ENCODE peak calls at places on chromosomes 2 and 18, in four cellular contexts. One of them, this sample, is unnamed.

GRCh38 chr2:159169187-159169586 is 117.3 kb downstream of the WDSUB1 start:
- DNase-seq in HepG2: no peak
- DNase-seq in K562: no peak
- DNase-seq in GM12878: no peak
- DNase-seq in this sample: no peak

GRCh38 chr2:156810094-156810493 is 373.9 kb downstream of the GPD2 start:
- DNase-seq in HepG2: no peak
- DNase-seq in K562: no peak
- DNase-seq in GM12878: no peak
- DNase-seq in this sample: no peak

GRCh38 chr2:207227062-207227748 is 61.5 kb upstream of the KLF7 start:
- DNase-seq in HepG2: no peak
- DNase-seq in K562: no peak
- DNase-seq in GM12878: no peak
- DNase-seq in this sample: no peak

GRCh38 chr18:59057969-59058368 is 81.7 kb upstream of the SEC11C start:
- DNase-seq in HepG2: no peak
- DNase-seq in K562: no peak
- DNase-seq in GM12878: no peak
- DNase-seq in this sample: no peak

GRCh38 chr2:223214721-223215120 is 162.7 kb downstream of the KCNE4 start:
- DNase-seq in HepG2: no peak
- DNase-seq in K562: no peak
- DNase-seq in GM12878: no peak
- DNase-seq in this sample: no peak

GRCh38 chr2:141957827-141958440 is 172.9 kb downstream of the LRP1B start:
- DNase-seq in HepG2: no peak
- DNase-seq in K562: no peak
- DNase-seq in GM12878: no peak
- DNase-seq in this sample: no peak

GRCh38 chr2:229344151-229344551 is 73.1 kb upstream of the PID1 start:
- DNase-seq in HepG2: no peak
- DNase-seq in K562: no peak
- DNase-seq in GM12878: no peak
- DNase-seq in this sample: no peak

GRCh38 chr2:3738454-3738853 is 35.1 kb downstream of the DCDC2C start:
- DNase-seq in HepG2: peak
- DNase-seq in K562: no peak
- DNase-seq in GM12878: no peak
- DNase-seq in this sample: peak

GRCh38 chr2:17184512-17184911 is 333.7 kb downstream of the RAD51AP2 start:
- DNase-seq in HepG2: no peak
- DNase-seq in K562: no peak
- DNase-seq in GM12878: no peak
- DNase-seq in this sample: no peak

GRCh38 chr2:238158018-238158806 is 558 bp upstream of the ERFE start:
- DNase-seq in HepG2: no peak
- DNase-seq in K562: no peak
- DNase-seq in GM12878: no peak
- DNase-seq in this sample: no peak

GRCh38 chr2:22494156-22494555 is 890.8 kb upstream of the KLHL29 start:
- DNase-seq in HepG2: no peak
- DNase-seq in K562: no peak
- DNase-seq in GM12878: no peak
- DNase-seq in this sample: no peak

GRCh38 chr18:4282954-4283353 is 172.2 kb downstream of the DLGAP1 start:
- DNase-seq in HepG2: no peak
- DNase-seq in K562: no peak
- DNase-seq in GM12878: no peak
- DNase-seq in this sample: no peak

GRCh38 chr2:207767461-207768167 is 2.1 kb downstream of the FZD5 start:
- DNase-seq in HepG2: peak
- DNase-seq in K562: no peak
- DNase-seq in GM12878: no peak
- DNase-seq in this sample: no peak

GRCh38 chr18:32072321-32072720 is 19.4 kb upstream of the RNF138 start:
- DNase-seq in HepG2: peak
- DNase-seq in K562: peak
- DNase-seq in GM12878: no peak
- DNase-seq in this sample: peak

GRCh38 chr18:60130289-60130688 is 230.5 kb downstream of the PMAIP1 start:
- DNase-seq in HepG2: no peak
- DNase-seq in K562: peak
- DNase-seq in GM12878: no peak
- DNase-seq in this sample: no peak

GRCh38 chr2:185644828-185645227 is 93.8 kb upstream of the FSIP2 start:
- DNase-seq in HepG2: no peak
- DNase-seq in K562: no peak
- DNase-seq in GM12878: no peak
- DNase-seq in this sample: no peak

GRCh38 chr18:26051845-26052244 is 38.6 kb downstream of the SS18 start:
- DNase-seq in HepG2: no peak
- DNase-seq in K562: no peak
- DNase-seq in GM12878: no peak
- DNase-seq in this sample: no peak

GRCh38 chr2:138112536-138112935 is 148.3 kb downstream of the HNMT start:
- DNase-seq in HepG2: no peak
- DNase-seq in K562: no peak
- DNase-seq in GM12878: no peak
- DNase-seq in this sample: no peak

GRCh38 chr2:3127710-3128109 is 249.9 kb downstream of the EIPR1 start:
- DNase-seq in HepG2: no peak
- DNase-seq in K562: no peak
- DNase-seq in GM12878: no peak
- DNase-seq in this sample: no peak

GRCh38 chr2:38301340-38301968 is 75.6 kb downstream of the ATL2 start:
- DNase-seq in HepG2: no peak
- DNase-seq in K562: no peak
- DNase-seq in GM12878: peak
- DNase-seq in this sample: no peak

GRCh38 chr2:166773268-166773949 is 114.9 kb upstream of the XIRP2 start:
- DNase-seq in HepG2: no peak
- DNase-seq in K562: no peak
- DNase-seq in GM12878: no peak
- DNase-seq in this sample: no peak

GRCh38 chr2:114128725-114129124 is 238.8 kb downstream of the ACTR3 start:
- DNase-seq in HepG2: no peak
- DNase-seq in K562: no peak
- DNase-seq in GM12878: no peak
- DNase-seq in this sample: no peak

GRCh38 chr2:48483916-48484315 is 46.0 kb upstream of the STON1 start:
- DNase-seq in HepG2: no peak
- DNase-seq in K562: no peak
- DNase-seq in GM12878: no peak
- DNase-seq in this sample: no peak

GRCh38 chr2:162013514-162014205 is 60.4 kb downstream of the DPP4 start:
- DNase-seq in HepG2: no peak
- DNase-seq in K562: no peak
- DNase-seq in GM12878: no peak
- DNase-seq in this sample: no peak

GRCh38 chr2:88074854-88075292 is 7.2 kb downstream of the SMYD1 start:
- DNase-seq in HepG2: no peak
- DNase-seq in K562: no peak
- DNase-seq in GM12878: no peak
- DNase-seq in this sample: no peak

GRCh38 chr2:133434962-133435668 is 133.1 kb downstream of the NCKAP5 start:
- DNase-seq in HepG2: no peak
- DNase-seq in K562: no peak
- DNase-seq in GM12878: no peak
- DNase-seq in this sample: peak

GRCh38 chr2:207528980-207529329 is 807 bp upstream of the CREB1 start:
- DNase-seq in HepG2: peak
- DNase-seq in K562: no peak
- DNase-seq in GM12878: no peak
- DNase-seq in this sample: peak

GRCh38 chr2:161104054-161104553 is 56.1 kb upstream of the TANK start:
- DNase-seq in HepG2: no peak
- DNase-seq in K562: no peak
- DNase-seq in GM12878: peak
- DNase-seq in this sample: no peak

GRCh38 chr2:236525416-236525997 is 44.1 kb upstream of the ACKR3 start:
- DNase-seq in HepG2: no peak
- DNase-seq in K562: no peak
- DNase-seq in GM12878: no peak
- DNase-seq in this sample: no peak

GRCh38 chr2:176729706-176730569 is 460.7 kb downstream of the MTX2 start:
- DNase-seq in HepG2: no peak
- DNase-seq in K562: no peak
- DNase-seq in GM12878: no peak
- DNase-seq in this sample: no peak

GRCh38 chr2:31219131-31219969 is 2.0 kb upstream of the CAPN14 start:
- DNase-seq in HepG2: no peak
- DNase-seq in K562: no peak
- DNase-seq in GM12878: peak
- DNase-seq in this sample: no peak

GRCh38 chr18:2826581-2826980 is 20.2 kb upstream of the EMILIN2 start:
- DNase-seq in HepG2: no peak
- DNase-seq in K562: no peak
- DNase-seq in GM12878: no peak
- DNase-seq in this sample: no peak

GRCh38 chr2:226464380-226464779 is 335.2 kb downstream of the IRS1 start:
- DNase-seq in HepG2: no peak
- DNase-seq in K562: no peak
- DNase-seq in GM12878: no peak
- DNase-seq in this sample: no peak

GRCh38 chr18:50447952-50448351 is 73.1 kb downstream of the SKA1 start:
- DNase-seq in HepG2: no peak
- DNase-seq in K562: no peak
- DNase-seq in GM12878: no peak
- DNase-seq in this sample: no peak

GRCh38 chr2:67322361-67323001 is 74.7 kb upstream of the ETAA1 start:
- DNase-seq in HepG2: peak
- DNase-seq in K562: no peak
- DNase-seq in GM12878: no peak
- DNase-seq in this sample: peak

GRCh38 chr2:234444888-234445287 is 52.0 kb downstream of the ARL4C start:
- DNase-seq in HepG2: no peak
- DNase-seq in K562: no peak
- DNase-seq in GM12878: no peak
- DNase-seq in this sample: no peak

GRCh38 chr18:44298566-44298965 is 382.1 kb upstream of the SETBP1 start:
- DNase-seq in HepG2: no peak
- DNase-seq in K562: no peak
- DNase-seq in GM12878: no peak
- DNase-seq in this sample: no peak

GRCh38 chr2:36530983-36531354 is 67.0 kb downstream of the FEZ2 start:
- DNase-seq in HepG2: no peak
- DNase-seq in K562: no peak
- DNase-seq in GM12878: no peak
- DNase-seq in this sample: no peak

GRCh38 chr2:189037518-189037917 is 63.3 kb downstream of the COL3A1 start:
- DNase-seq in HepG2: no peak
- DNase-seq in K562: no peak
- DNase-seq in GM12878: no peak
- DNase-seq in this sample: no peak

GRCh38 chr2:65031341-65032015 is 24.7 kb upstream of the CEP68 start:
- DNase-seq in HepG2: peak
- DNase-seq in K562: no peak
- DNase-seq in GM12878: no peak
- DNase-seq in this sample: no peak
- TF ChIP-seq BHLHE40 in HepG2: no peak
- TF ChIP-seq BHLHE40 in K562: no peak
- TF ChIP-seq BHLHE40 in GM12878: no peak
- TF ChIP-seq BHLHE40 in this sample: no peak

GRCh38 chr2:151520976-151521375 is 111.3 kb downstream of the RIF1 start:
- DNase-seq in HepG2: no peak
- DNase-seq in K562: no peak
- DNase-seq in GM12878: no peak
- DNase-seq in this sample: no peak

GRCh38 chr2:151523825-151524224 is 114.1 kb downstream of the RIF1 start:
- DNase-seq in HepG2: no peak
- DNase-seq in K562: no peak
- DNase-seq in GM12878: no peak
- DNase-seq in this sample: no peak

GRCh38 chr2:151522556-151522955 is 112.9 kb downstream of the RIF1 start:
- DNase-seq in HepG2: no peak
- DNase-seq in K562: no peak
- DNase-seq in GM12878: no peak
- DNase-seq in this sample: no peak

GRCh38 chr2:151518802-151519201 is 109.1 kb downstream of the RIF1 start:
- DNase-seq in HepG2: no peak
- DNase-seq in K562: no peak
- DNase-seq in GM12878: no peak
- DNase-seq in this sample: no peak
- TF ChIP-seq FOXK2 in HepG2: no peak
- TF ChIP-seq FOXK2 in K562: no peak
- TF ChIP-seq FOXK2 in GM12878: no peak
- TF ChIP-seq FOXK2 in this sample: no peak

GRCh38 chr18:8546677-8547076 is 62.6 kb upstream of the RAB12 start:
- DNase-seq in HepG2: no peak
- DNase-seq in K562: no peak
- DNase-seq in GM12878: no peak
- DNase-seq in this sample: no peak
- TF ChIP-seq BHLHE40 in HepG2: no peak
- TF ChIP-seq BHLHE40 in K562: no peak
- TF ChIP-seq BHLHE40 in GM12878: no peak
- TF ChIP-seq BHLHE40 in this sample: no peak

GRCh38 chr2:33321236-33321731 is 155.2 kb upstream of the RASGRP3 start:
- DNase-seq in HepG2: no peak
- DNase-seq in K562: no peak
- DNase-seq in GM12878: peak
- DNase-seq in this sample: no peak
- TF ChIP-seq FOXK2 in HepG2: no peak
- TF ChIP-seq FOXK2 in K562: no peak
- TF ChIP-seq FOXK2 in GM12878: no peak
- TF ChIP-seq FOXK2 in this sample: no peak

GRCh38 chr2:96359310-96359709 is 23.7 kb downstream of the NCAPH start:
- DNase-seq in HepG2: no peak
- DNase-seq in K562: no peak
- DNase-seq in GM12878: no peak
- DNase-seq in this sample: no peak
- TF ChIP-seq BHLHE40 in HepG2: no peak
- TF ChIP-seq BHLHE40 in K562: no peak
- TF ChIP-seq BHLHE40 in GM12878: no peak
- TF ChIP-seq BHLHE40 in this sample: no peak

GRCh38 chr2:47313728-47314127 is 89.2 kb upstream of the MSH2 start:
- DNase-seq in HepG2: no peak
- DNase-seq in K562: no peak
- DNase-seq in GM12878: no peak
- DNase-seq in this sample: no peak
- TF ChIP-seq FOXK2 in HepG2: no peak
- TF ChIP-seq FOXK2 in K562: no peak
- TF ChIP-seq FOXK2 in GM12878: no peak
- TF ChIP-seq FOXK2 in this sample: no peak

GRCh38 chr2:217693363-217693762 is 309.4 kb downstream of the TNS1 start:
- DNase-seq in HepG2: no peak
- DNase-seq in K562: no peak
- DNase-seq in GM12878: no peak
- DNase-seq in this sample: no peak

GRCh38 chr2:217694296-217694695 is 308.5 kb downstream of the TNS1 start:
- DNase-seq in HepG2: no peak
- DNase-seq in K562: no peak
- DNase-seq in GM12878: no peak
- DNase-seq in this sample: no peak

GRCh38 chr2:217691920-217692666 is 310.7 kb downstream of the TNS1 start:
- DNase-seq in HepG2: no peak
- DNase-seq in K562: no peak
- DNase-seq in GM12878: no peak
- DNase-seq in this sample: no peak

GRCh38 chr2:217689053-217689452 is 313.7 kb downstream of the TNS1 start:
- DNase-seq in HepG2: no peak
- DNase-seq in K562: no peak
- DNase-seq in GM12878: no peak
- DNase-seq in this sample: no peak

GRCh38 chr2:217691516-217691915 is 311.3 kb downstream of the TNS1 start:
- DNase-seq in HepG2: no peak
- DNase-seq in K562: no peak
- DNase-seq in GM12878: no peak
- DNase-seq in this sample: no peak
- TF ChIP-seq BHLHE40 in HepG2: no peak
- TF ChIP-seq BHLHE40 in K562: no peak
- TF ChIP-seq BHLHE40 in GM12878: no peak
- TF ChIP-seq BHLHE40 in this sample: no peak

This sample was measured in HEK293T.